ENCODE peak calls at places on chromosomes 7 and 10, in seven cellular contexts. One of them, this sample, is unnamed.

GRCh38 chr10:133154996-133155778 is 4.8 kb upstream of the KNDC1 start:
- DNase-seq in cardiac fibroblast: no peak
- DNase-seq in adrenal gland: peak
- DNase-seq in pulmonary artery endothelial cell: no peak
- DNase-seq in stimulated activated CD4-positive, alpha-beta T cell treated with anti-CD3 and anti-CD28 coated beads, Interleukin-2, amount 100 ng/mL, for 48 hours: no peak
- DNase-seq in NCI-H146: no peak
- DNase-seq in activated T-cell treated with anti-CD3 and anti-CD28 coated beads, Interleukin-2, amount 50 U/mL, for 72 hours: no peak
- DNase-seq in this sample: no peak

GRCh38 chr10:128036746-128037542 is 89.3 kb downstream of the MKI67 start:
- DNase-seq in cardiac fibroblast: peak
- DNase-seq in adrenal gland: peak
- DNase-seq in pulmonary artery endothelial cell: peak
- DNase-seq in stimulated activated CD4-positive, alpha-beta T cell treated with anti-CD3 and anti-CD28 coated beads, Interleukin-2, amount 100 ng/mL, for 48 hours: no peak
- DNase-seq in NCI-H146: no peak
- DNase-seq in activated T-cell treated with anti-CD3 and anti-CD28 coated beads, Interleukin-2, amount 50 U/mL, for 72 hours: no peak
- DNase-seq in this sample: no peak

GRCh38 chr10:77274046-77274795 is 363.4 kb downstream of the KCNMA1 start:
- DNase-seq in cardiac fibroblast: peak
- DNase-seq in adrenal gland: no peak
- DNase-seq in pulmonary artery endothelial cell: no peak
- DNase-seq in stimulated activated CD4-positive, alpha-beta T cell treated with anti-CD3 and anti-CD28 coated beads, Interleukin-2, amount 100 ng/mL, for 48 hours: no peak
- DNase-seq in NCI-H146: no peak
- DNase-seq in activated T-cell treated with anti-CD3 and anti-CD28 coated beads, Interleukin-2, amount 50 U/mL, for 72 hours: no peak
- DNase-seq in this sample: no peak

GRCh38 chr10:17116193-17116592 is 13.4 kb downstream of the CUBN start:
- DNase-seq in cardiac fibroblast: no peak
- DNase-seq in adrenal gland: no peak
- DNase-seq in pulmonary artery endothelial cell: no peak
- DNase-seq in stimulated activated CD4-positive, alpha-beta T cell treated with anti-CD3 and anti-CD28 coated beads, Interleukin-2, amount 100 ng/mL, for 48 hours: no peak
- DNase-seq in NCI-H146: no peak
- DNase-seq in activated T-cell treated with anti-CD3 and anti-CD28 coated beads, Interleukin-2, amount 50 U/mL, for 72 hours: no peak
- DNase-seq in this sample: no peak

GRCh38 chr7:42380411-42380810 is 143.4 kb upstream of the GLI3 start:
- DNase-seq in cardiac fibroblast: peak
- DNase-seq in adrenal gland: no peak
- DNase-seq in pulmonary artery endothelial cell: no peak
- DNase-seq in stimulated activated CD4-positive, alpha-beta T cell treated with anti-CD3 and anti-CD28 coated beads, Interleukin-2, amount 100 ng/mL, for 48 hours: no peak
- DNase-seq in NCI-H146: no peak
- DNase-seq in activated T-cell treated with anti-CD3 and anti-CD28 coated beads, Interleukin-2, amount 50 U/mL, for 72 hours: no peak
- DNase-seq in this sample: no peak

GRCh38 chr10:5268234-5268633 is 71.6 kb downstream of the AKR1C4 start:
- DNase-seq in cardiac fibroblast: no peak
- DNase-seq in adrenal gland: no peak
- DNase-seq in pulmonary artery endothelial cell: no peak
- DNase-seq in stimulated activated CD4-positive, alpha-beta T cell treated with anti-CD3 and anti-CD28 coated beads, Interleukin-2, amount 100 ng/mL, for 48 hours: no peak
- DNase-seq in NCI-H146: no peak
- DNase-seq in activated T-cell treated with anti-CD3 and anti-CD28 coated beads, Interleukin-2, amount 50 U/mL, for 72 hours: no peak
- DNase-seq in this sample: no peak

GRCh38 chr7:30411173-30411572 is 67.4 kb downstream of the NOD1 start:
- DNase-seq in cardiac fibroblast: no peak
- DNase-seq in adrenal gland: no peak
- DNase-seq in pulmonary artery endothelial cell: no peak
- DNase-seq in stimulated activated CD4-positive, alpha-beta T cell treated with anti-CD3 and anti-CD28 coated beads, Interleukin-2, amount 100 ng/mL, for 48 hours: no peak
- DNase-seq in NCI-H146: no peak
- DNase-seq in activated T-cell treated with anti-CD3 and anti-CD28 coated beads, Interleukin-2, amount 50 U/mL, for 72 hours: no peak
- DNase-seq in this sample: no peak

GRCh38 chr7:87003872-87004798 is 55.3 kb downstream of the ELAPOR2 start:
- DNase-seq in cardiac fibroblast: peak
- DNase-seq in adrenal gland: no peak
- DNase-seq in pulmonary artery endothelial cell: no peak
- DNase-seq in stimulated activated CD4-positive, alpha-beta T cell treated with anti-CD3 and anti-CD28 coated beads, Interleukin-2, amount 100 ng/mL, for 48 hours: no peak
- DNase-seq in NCI-H146: peak
- DNase-seq in activated T-cell treated with anti-CD3 and anti-CD28 coated beads, Interleukin-2, amount 50 U/mL, for 72 hours: no peak
- DNase-seq in this sample: no peak

GRCh38 chr7:100602889-100603696 is 930 bp downstream of the PCOLCE start:
- DNase-seq in cardiac fibroblast: peak
- DNase-seq in adrenal gland: peak
- DNase-seq in pulmonary artery endothelial cell: no peak
- DNase-seq in stimulated activated CD4-positive, alpha-beta T cell treated with anti-CD3 and anti-CD28 coated beads, Interleukin-2, amount 100 ng/mL, for 48 hours: no peak
- DNase-seq in NCI-H146: no peak
- DNase-seq in activated T-cell treated with anti-CD3 and anti-CD28 coated beads, Interleukin-2, amount 50 U/mL, for 72 hours: no peak
- DNase-seq in this sample: no peak

GRCh38 chr7:157874870-157875229 is 538.0 kb downstream of the DNAJB6 start:
- DNase-seq in cardiac fibroblast: no peak
- DNase-seq in adrenal gland: no peak
- DNase-seq in pulmonary artery endothelial cell: no peak
- DNase-seq in stimulated activated CD4-positive, alpha-beta T cell treated with anti-CD3 and anti-CD28 coated beads, Interleukin-2, amount 100 ng/mL, for 48 hours: no peak
- DNase-seq in NCI-H146: no peak
- DNase-seq in activated T-cell treated with anti-CD3 and anti-CD28 coated beads, Interleukin-2, amount 50 U/mL, for 72 hours: no peak
- DNase-seq in this sample: no peak

GRCh38 chr10:52779541-52780390 is 7.2 kb upstream of the MBL2 start:
- DNase-seq in cardiac fibroblast: peak
- DNase-seq in adrenal gland: peak
- DNase-seq in pulmonary artery endothelial cell: peak
- DNase-seq in stimulated activated CD4-positive, alpha-beta T cell treated with anti-CD3 and anti-CD28 coated beads, Interleukin-2, amount 100 ng/mL, for 48 hours: peak
- DNase-seq in NCI-H146: peak
- DNase-seq in activated T-cell treated with anti-CD3 and anti-CD28 coated beads, Interleukin-2, amount 50 U/mL, for 72 hours: peak
- DNase-seq in this sample: peak

GRCh38 chr7:67738958-67739357 is 742.3 kb downstream of the TYW1 start:
- DNase-seq in cardiac fibroblast: peak
- DNase-seq in adrenal gland: peak
- DNase-seq in pulmonary artery endothelial cell: no peak
- DNase-seq in stimulated activated CD4-positive, alpha-beta T cell treated with anti-CD3 and anti-CD28 coated beads, Interleukin-2, amount 100 ng/mL, for 48 hours: no peak
- DNase-seq in NCI-H146: no peak
- DNase-seq in activated T-cell treated with anti-CD3 and anti-CD28 coated beads, Interleukin-2, amount 50 U/mL, for 72 hours: no peak
- DNase-seq in this sample: no peak

GRCh38 chr10:89463846-89464537 is 49.6 kb downstream of the IFIT5 start:
- DNase-seq in cardiac fibroblast: no peak
- DNase-seq in adrenal gland: no peak
- DNase-seq in pulmonary artery endothelial cell: no peak
- DNase-seq in stimulated activated CD4-positive, alpha-beta T cell treated with anti-CD3 and anti-CD28 coated beads, Interleukin-2, amount 100 ng/mL, for 48 hours: no peak
- DNase-seq in NCI-H146: peak
- DNase-seq in activated T-cell treated with anti-CD3 and anti-CD28 coated beads, Interleukin-2, amount 50 U/mL, for 72 hours: no peak
- DNase-seq in this sample: no peak

GRCh38 chr10:113735913-113736312 is 15.6 kb upstream of the PLEKHS1 start:
- DNase-seq in cardiac fibroblast: no peak
- DNase-seq in adrenal gland: no peak
- DNase-seq in pulmonary artery endothelial cell: no peak
- DNase-seq in stimulated activated CD4-positive, alpha-beta T cell treated with anti-CD3 and anti-CD28 coated beads, Interleukin-2, amount 100 ng/mL, for 48 hours: no peak
- DNase-seq in NCI-H146: peak
- DNase-seq in activated T-cell treated with anti-CD3 and anti-CD28 coated beads, Interleukin-2, amount 50 U/mL, for 72 hours: no peak
- DNase-seq in this sample: no peak

GRCh38 chr7:48424731-48425130 is 253.5 kb downstream of the ABCA13 start:
- DNase-seq in cardiac fibroblast: no peak
- DNase-seq in adrenal gland: no peak
- DNase-seq in pulmonary artery endothelial cell: no peak
- DNase-seq in stimulated activated CD4-positive, alpha-beta T cell treated with anti-CD3 and anti-CD28 coated beads, Interleukin-2, amount 100 ng/mL, for 48 hours: no peak
- DNase-seq in NCI-H146: no peak
- DNase-seq in activated T-cell treated with anti-CD3 and anti-CD28 coated beads, Interleukin-2, amount 50 U/mL, for 72 hours: no peak
- DNase-seq in this sample: no peak

This sample was measured in 8988T.